ENCODE peak calls at places on chromosomes 7 and 10, in ten cellular contexts. Z, W, D, C, Q, F, E, X, I and G are unnamed samples.

GRCh38 chr10:78706256-78706655 is 362.5 kb upstream of the ZMIZ1 start:
- DNase-seq in C (no peak), D (peak; percentile 61), Z (no peak), Q (no peak), X (no peak), W (no peak), E (no peak), F (no peak), I (no peak), G (no peak)

GRCh38 chr7:134777908-134778580 is 1.4 kb upstream of the CALD1 start:
- DNase-seq in E (no peak), D (no peak), Z (no peak), I (no peak), C (no peak), W (no peak), F (no peak), X (no peak), Q (no peak), G (peak; percentile 78)

GRCh38 chr10:128047991-128048826 is 78.0 kb downstream of the MKI67 start:
- DNase-seq in W (peak; percentile 82), Q (peak; percentile 42), E (no peak), I (no peak), D (peak; percentile 53), X (peak; percentile 39), Z (peak; percentile 48), F (no peak), C (no peak), G (peak; percentile 68)

GRCh38 chr7:142301923-142302550 is 44.2 kb upstream of the PRSS58 start:
- DNase-seq in C (no peak), Z (peak; percentile 71), F (peak; percentile 22), E (no peak), W (no peak), I (no peak), X (no peak), Q (no peak), D (no peak), G (no peak)

GRCh38 chr10:43939939-43940810 is 291.5 kb upstream of the ZNF32 start:
- DNase-seq in F (no peak), D (peak; percentile 46), E (peak; percentile 2), I (no peak), C (no peak), X (peak; percentile 23), Q (no peak), Z (no peak), W (peak; percentile 18), G (no peak)

GRCh38 chr7:142338633-142339501 is 81.0 kb upstream of the PRSS58 start:
- DNase-seq in E (no peak), D (peak; percentile 14), I (no peak), C (no peak), F (peak; percentile 48), W (no peak), Z (no peak), Q (no peak), X (no peak), G (peak; percentile 36)

GRCh38 chr10:37710831-37711616 is 146.4 kb downstream of the ZNF248 start:
- DNase-seq in I (no peak), Q (no peak), D (no peak), F (no peak), C (no peak), Z (no peak), E (no peak), W (peak; percentile 62), X (no peak), G (no peak)

GRCh38 chr7:131961281-131961680 is 404.9 kb upstream of the PODXL start:
- DNase-seq in W (no peak), I (no peak), F (no peak), E (no peak), C (no peak), Z (no peak), X (no peak), Q (no peak), D (no peak), G (no peak)

GRCh38 chr7:77687747-77688144 is 8.5 kb upstream of the RSBN1L start:
- DNase-seq in F (no peak), I (no peak), Z (no peak), D (no peak), X (no peak), C (no peak), E (no peak), Q (no peak), W (no peak), G (no peak)

GRCh38 chr7:99116151-99116550 is 27.8 kb downstream of the SMURF1 start:
- DNase-seq in I (no peak), D (no peak), E (no peak), W (no peak), F (no peak), C (no peak), X (no peak), Q (no peak), Z (no peak), G (no peak)

GRCh38 chr10:98676895-98677294 is 230.2 kb upstream of the HPS1 start:
- DNase-seq in Q (no peak), D (no peak), I (no peak), F (no peak), X (no peak), C (no peak), W (no peak), E (no peak), Z (no peak), G (no peak)

GRCh38 chr7:140512317-140513000 is 33.2 kb upstream of the MKRN1 start:
- DNase-seq in Z (no peak), D (no peak), I (peak; percentile 83), E (no peak), W (no peak), X (peak; percentile 70), C (peak; percentile 75), F (peak; percentile 27), Q (peak; percentile 59), G (peak; percentile 69)

GRCh38 chr10:60495357-60495756 is 105.7 kb upstream of the ANK3 start:
- DNase-seq in X (no peak), D (peak; percentile 28), Q (no peak), E (no peak), W (no peak), Z (no peak), C (no peak), F (no peak), I (no peak), G (no peak)

GRCh38 chr10:114313866-114314265 is 74.8 kb downstream of the VWA2 start:
- DNase-seq in W (peak; percentile 68), X (no peak), I (no peak), E (no peak), Z (no peak), F (no peak), C (peak; percentile 14), Q (no peak), D (no peak), G (no peak)

GRCh38 chr10:44258019-44258418 is 126.9 kb downstream of the CXCL12 start:
- DNase-seq in C (no peak), W (no peak), D (no peak), X (no peak), Q (no peak), F (no peak), Z (no peak), I (no peak), E (no peak), G (no peak)

GRCh38 chr10:52488606-52489485 is 174.8 kb downstream of the DKK1 start:
- DNase-seq in C (no peak), W (no peak), D (peak; percentile 61), I (no peak), X (peak; percentile 63), Z (peak; percentile 61), E (no peak), Q (no peak), F (no peak), G (peak; percentile 44)

GRCh38 chr7:44581426-44581906 is 565 bp downstream of the TMED4 start:
- DNase-seq in Z (peak; percentile 72), W (no peak), E (no peak), D (no peak), C (no peak), Q (no peak), F (no peak), X (peak; percentile 43), I (peak; percentile 64), G (no peak)

GRCh38 chr7:876972-877311 is 588 bp downstream of the GET4 start:
- DNase-seq in C (no peak), E (no peak), I (no peak), D (no peak), W (no peak), X (no peak), Q (no peak), F (no peak), Z (no peak), G (peak; percentile 21)

GRCh38 chr10:122114156-122114747 is 125.3 kb downstream of the TACC2 start:
- DNase-seq in Q (peak; percentile 73), Z (no peak), I (no peak), D (peak; percentile 34), X (no peak), F (no peak), C (no peak), E (no peak), W (no peak), G (no peak)

GRCh38 chr7:75711634-75712494 is 26.9 kb downstream of the HIP1 start:
- DNase-seq in Z (peak; percentile 21), W (peak; percentile 57), D (peak; percentile 49), I (peak; percentile 21), Q (peak; percentile 34), F (no peak), X (no peak), C (no peak), E (no peak), G (peak; percentile 66)
- H3K27ac ChIP-seq in Z (peak overlapping the region; percentile 45), W (peak overlapping the region; percentile 70), D (peak overlapping the region; percentile 50), I (peak overlapping the region; percentile 41), Q (peak overlapping the region; percentile 95), F (no peak overlapping the region), X (peak overlapping the region; percentile 85), C (no peak overlapping the region), E (peak overlapping the region; percentile 71), G (peak overlapping the region; percentile 96)

DNA sequence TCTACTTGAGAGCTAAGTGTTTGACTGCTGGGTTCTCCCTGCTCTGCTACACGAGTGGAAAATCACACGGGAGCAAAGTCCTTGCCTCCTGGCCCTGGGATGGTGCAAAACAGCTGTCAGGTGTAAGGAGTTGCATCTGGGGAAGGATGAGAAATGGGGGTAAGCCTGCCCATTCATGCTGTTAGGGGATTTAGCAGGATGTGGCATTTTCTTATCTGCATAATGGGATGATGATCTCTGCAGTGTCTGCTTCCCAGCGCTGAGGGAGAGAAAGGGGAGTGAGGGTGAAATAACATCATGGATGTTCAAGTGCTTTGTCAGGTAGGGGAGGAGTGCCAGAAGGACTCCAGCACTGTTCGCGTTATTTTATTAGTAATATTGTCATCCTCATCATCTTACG is 64.5 kb upstream of the ZNF438 start:
- DNase-seq in X (no peak), I (no peak), F (no peak), D (no peak), Z (no peak), W (no peak), E (no peak), Q (no peak), C (no peak), G (no peak)
- TF ChIP-seq CTCF in X (no peak), I (no peak), F (no peak), D (no peak), Z (no peak), W (no peak), E (no peak), Q (no peak), C (no peak), G (no peak)

GRCh38 chr7:129101746-129102145 is 42.8 kb upstream of the TSPAN33 start:
- DNase-seq in X (no peak), E (no peak), W (no peak), F (no peak), D (no peak), I (no peak), C (no peak), Z (peak; percentile 4), Q (no peak), G (no peak)
- H3K27ac ChIP-seq in X (peak overlapping the region; percentile 74), E (no peak overlapping the region), W (no peak overlapping the region), F (no peak overlapping the region), D (no peak overlapping the region), I (peak overlapping the region; percentile 82), C (no peak overlapping the region), Z (no peak overlapping the region), Q (no peak overlapping the region), G (no peak overlapping the region)

GRCh38 chr7:117673839-117674238 is 194.0 kb downstream of the CFTR start:
- DNase-seq in I (no peak), W (no peak), C (no peak), E (no peak), X (peak; percentile 60), D (peak; percentile 67), Z (peak; percentile 77), Q (no peak), F (peak; percentile 24), G (peak; percentile 64)
- TF ChIP-seq CTCF in I (no peak), W (no peak), C (peak; percentile 41), E (peak; percentile 49), X (peak; percentile 63), D (peak; percentile 57), Z (peak; percentile 65), Q (peak; percentile 20), F (peak; percentile 51), G (peak; percentile 47)